ENCODE peak calls at places on chromosome 17, in four cellular contexts. C is CD8-positive, alpha-beta T cell; J is fibroblast of pulmonary artery; K is BJ. P is an unnamed sample.

GRCh38 chr17:27609606-27610303 is 21.2 kb upstream of the LGALS9 start:
- DNase-seq in K (no peak), C (no peak), J (peak), P (no peak)

GRCh38 chr17:76480676-76481075 is 13.3 kb downstream of the AANAT start:
- DNase-seq in J (no peak), C (no peak), K (no peak), P (no peak)

GRCh38 chr17:56785396-56785795 is 48.3 kb downstream of the C17orf67 start:
- DNase-seq in C (no peak), J (peak), K (peak), P (no peak)

GRCh38 chr17:17351901-17352781 is 49.0 kb downstream of the NT5M start:
- DNase-seq in K (no peak), C (no peak), J (peak), P (no peak)

GRCh38 chr17:57601328-57601727 is 143.8 kb downstream of the CCDC182 start:
- DNase-seq in K (no peak), J (no peak), C (peak), P (no peak)

GRCh38 chr17:38943607-38944006 is 18.2 kb downstream of the LASP1NB start:
- DNase-seq in K (no peak), C (no peak), J (no peak), P (no peak)

GRCh38 chr17:1882836-1883235 is 53.0 kb downstream of the RPA1 start:
- DNase-seq in K (no peak), J (peak), C (peak), P (no peak)

GRCh38 chr17:33976816-33977215 is 278.3 kb upstream of the CCL2 start:
- DNase-seq in C (no peak), K (no peak), J (no peak), P (no peak)

GRCh38 chr17:78879679-78880186 is 23.3 kb downstream of the CEP295NL start:
- DNase-seq in J (peak), K (peak), C (no peak), P (no peak)

GRCh38 chr17:40098846-40099626 is 1.4 kb downstream of the NR1D1 start:
- DNase-seq in K (peak), C (peak), J (peak), P (peak)

GRCh38 chr17:48149174-48150106 is 41.9 kb downstream of the SNX11 start:
- DNase-seq in K (no peak), C (no peak), J (peak), P (no peak)

GRCh38 chr17:2049333-2050245 is 5.3 kb upstream of the HIC1 start:
- DNase-seq in C (peak), K (no peak), J (peak), P (peak)

GRCh38 chr17:77416096-77416713 is 275.4 kb downstream of the SEC14L1 start:
- DNase-seq in K (no peak), J (no peak), C (no peak), P (no peak)

GRCh38 chr17:1720856-1721386 is 3.6 kb upstream of the WDR81 start:
- DNase-seq in K (no peak), J (peak), C (peak), P (peak)

GRCh38 chr17:76266244-76266938 is 1.2 kb downstream of the UBALD2 start:
- DNase-seq in C (no peak), J (peak), K (no peak), P (no peak)

GRCh38 chr17:81394831-81395599 is at the start of gene BAHCC1:
- DNase-seq in J (peak), K (peak), C (peak), P (peak)

GRCh38 chr17:81391964-81392908 is 3.0 kb upstream of the BAHCC1 start:
- DNase-seq in J (peak), C (no peak), K (no peak), P (no peak)

GRCh38 chr17:81392909-81393654 is 2.2 kb upstream of the BAHCC1 start:
- DNase-seq in K (no peak), J (no peak), C (no peak), P (no peak)

GRCh38 chr17:81394377-81394747 is 895 bp upstream of the BAHCC1 start:
- DNase-seq in K (no peak), J (no peak), C (no peak), P (no peak)

DNA sequence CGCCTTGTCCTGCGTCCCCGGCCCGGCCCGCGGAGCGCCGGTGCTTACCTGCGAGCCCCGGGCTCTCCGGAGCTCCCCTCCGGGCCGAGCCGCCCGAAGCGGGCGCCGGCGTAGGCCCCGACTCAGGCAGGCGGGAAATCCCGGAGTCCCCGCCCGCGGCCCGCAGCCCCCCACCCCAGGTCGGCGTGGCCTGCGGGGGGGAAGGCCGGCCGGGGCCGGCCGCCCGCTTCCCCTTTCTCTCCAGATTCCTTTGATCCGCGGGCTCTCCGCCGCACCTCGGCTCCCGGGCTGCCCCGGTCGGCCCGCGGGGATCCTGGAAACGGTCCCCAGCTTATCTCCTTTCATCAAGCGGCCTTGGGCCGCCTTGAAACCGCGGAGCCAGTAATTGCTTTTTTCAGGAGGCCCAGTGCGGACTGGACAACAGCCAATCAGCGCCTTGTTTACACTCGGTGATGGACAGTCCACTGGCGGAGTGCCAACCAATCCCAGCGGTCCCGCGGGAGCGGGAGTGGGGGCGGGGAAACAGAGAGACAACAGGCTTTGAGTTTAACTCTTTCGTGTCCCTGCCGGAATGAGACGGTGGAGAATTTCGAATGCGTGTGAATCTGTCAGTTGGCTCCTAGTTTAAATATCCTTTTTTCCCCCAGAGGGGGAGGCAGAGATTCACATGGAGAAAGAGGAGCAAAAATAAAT is 1.4 kb upstream of the BAHCC1 start:
- DNase-seq in J (peak), K (peak), C (peak), P (peak)
- TF ChIP-seq CTCF in J (peak), K (no peak), C (no peak), P (no peak)

GRCh38 chr17:21019976-21020575 is 22.7 kb downstream of the USP22 start:
- DNase-seq in J (peak), C (no peak), K (no peak), P (no peak)
- TF ChIP-seq CTCF in J (peak), C (no peak), K (peak), P (peak)

GRCh38 chr17:70168044-70168978 is 1.0 kb upstream of the KCNJ2 start:
- DNase-seq in J (peak), K (peak), C (no peak), P (peak)
- TF ChIP-seq CTCF in J (peak), K (peak), C (no peak), P (peak)

DNA sequence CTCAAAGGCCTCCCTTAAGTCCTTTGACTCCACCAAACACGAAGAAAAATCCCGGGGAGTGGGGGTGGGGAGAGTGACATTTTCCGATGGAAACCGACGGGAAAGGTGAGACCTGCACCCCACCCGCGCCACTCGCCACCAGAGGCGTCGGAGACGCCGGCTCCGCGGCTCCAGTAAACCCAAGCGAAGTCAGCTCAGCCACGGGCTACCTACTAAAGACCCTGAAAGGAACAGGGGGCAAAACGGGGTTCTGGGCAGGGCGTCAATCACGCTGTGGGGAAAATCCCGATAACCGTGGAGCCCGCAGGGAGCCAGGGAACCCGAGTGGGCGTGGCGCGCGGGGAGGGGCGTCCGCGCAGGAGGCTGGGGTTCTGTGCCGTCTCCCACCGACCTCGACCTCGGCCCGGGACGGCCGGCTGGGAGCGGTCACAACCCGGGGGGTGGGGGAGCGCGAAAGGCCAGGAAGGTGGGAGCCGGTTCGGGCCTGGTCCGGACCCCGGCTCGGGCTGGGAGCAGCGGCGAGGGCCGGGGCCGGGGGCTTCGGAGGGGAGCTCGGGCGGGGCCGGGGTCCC is 565 bp downstream of the WDR45B start:
- DNase-seq in C (peak), K (no peak), J (no peak), P (peak)
- TF ChIP-seq CTCF in C (peak), K (peak), J (no peak), P (peak)

P was measured in progenitor cell of endocrine pancreas.